ENCODE peak calls at places on chromosomes 4 and X, in five cellular contexts. One of them, this sample, is unnamed.

GRCh38 chr4:10185518-10186227 is 69.1 kb upstream of the WDR1 start:
- DNase-seq in HFFc6: peak; percentile 25
- DNase-seq in left lung: no peak
- DNase-seq in right lobe of liver: no peak
- DNase-seq in cardiac fibroblast: no peak
- DNase-seq in this sample: no peak

GRCh38 chr4:69471639-69472038 is 24.1 kb downstream of the UGT2B4 start:
- DNase-seq in left lung: no peak
- DNase-seq in right lobe of liver: no peak
- DNase-seq in cardiac fibroblast: no peak
- DNase-seq in HFFc6: no peak
- DNase-seq in this sample: no peak

GRCh38 chr4:184123009-184123408 is 94.7 kb downstream of the ENPP6 start:
- DNase-seq in right lobe of liver: no peak
- DNase-seq in left lung: no peak
- DNase-seq in cardiac fibroblast: no peak
- DNase-seq in HFFc6: no peak
- DNase-seq in this sample: no peak

GRCh38 chr4:34202154-34202553 is 2042.2 kb downstream of the ARAP2 start:
- DNase-seq in left lung: no peak
- DNase-seq in cardiac fibroblast: no peak
- DNase-seq in right lobe of liver: no peak
- DNase-seq in HFFc6: no peak
- DNase-seq in this sample: no peak

GRCh38 chrX:24100713-24101112 is 46.0 kb downstream of the EIF2S3 start:
- DNase-seq in HFFc6: peak; percentile 25
- DNase-seq in right lobe of liver: no peak
- DNase-seq in left lung: no peak
- DNase-seq in cardiac fibroblast: peak; percentile 34
- DNase-seq in this sample: no peak

GRCh38 chr4:178387756-178388155 is 945.5 kb upstream of the AGA start:
- DNase-seq in right lobe of liver: no peak
- DNase-seq in cardiac fibroblast: no peak
- DNase-seq in left lung: no peak
- DNase-seq in HFFc6: no peak
- DNase-seq in this sample: no peak

GRCh38 chr4:144820115-144820514 is 174.2 kb downstream of the HHIP start:
- DNase-seq in right lobe of liver: no peak
- DNase-seq in cardiac fibroblast: peak; percentile 69
- DNase-seq in HFFc6: peak; percentile 21
- DNase-seq in left lung: no peak
- DNase-seq in this sample: no peak

GRCh38 chr4:170420255-170420693 is 330.5 kb upstream of the AADAT start:
- DNase-seq in cardiac fibroblast: peak; percentile 31
- DNase-seq in HFFc6: no peak
- DNase-seq in right lobe of liver: no peak
- DNase-seq in left lung: no peak
- DNase-seq in this sample: no peak

GRCh38 chr4:71130827-71131603 is 137.6 kb downstream of the DCK start:
- DNase-seq in cardiac fibroblast: peak; percentile 76
- DNase-seq in left lung: no peak
- DNase-seq in HFFc6: peak; percentile 85
- DNase-seq in right lobe of liver: no peak
- DNase-seq in this sample: no peak

GRCh38 chrX:149948001-149948400 is 9.7 kb upstream of the EOLA2 start:
- DNase-seq in HFFc6: no peak
- DNase-seq in cardiac fibroblast: no peak
- DNase-seq in left lung: no peak
- DNase-seq in right lobe of liver: no peak
- DNase-seq in this sample: no peak

GRCh38 chrX:119667111-119667928 is 25.6 kb downstream of the SEPTIN6 start:
- DNase-seq in cardiac fibroblast: peak; percentile 8
- DNase-seq in left lung: no peak
- DNase-seq in HFFc6: no peak
- DNase-seq in right lobe of liver: no peak
- DNase-seq in this sample: no peak

GRCh38 chr4:6767341-6767724 is 15.2 kb upstream of the KIAA0232 start:
- DNase-seq in cardiac fibroblast: no peak
- DNase-seq in right lobe of liver: no peak
- DNase-seq in HFFc6: no peak
- DNase-seq in left lung: no peak
- DNase-seq in this sample: no peak

GRCh38 chrX:65451663-65452062 is 82.9 kb downstream of the LAS1L start:
- DNase-seq in cardiac fibroblast: peak; percentile 51
- DNase-seq in HFFc6: peak; percentile 1
- DNase-seq in right lobe of liver: no peak
- DNase-seq in left lung: no peak
- DNase-seq in this sample: no peak

GRCh38 chr4:107863850-107864371 is 39.2 kb downstream of the SGMS2 start:
- DNase-seq in cardiac fibroblast: peak; percentile 73
- DNase-seq in left lung: no peak
- DNase-seq in right lobe of liver: peak; percentile 58
- DNase-seq in HFFc6: peak; percentile 44
- DNase-seq in this sample: no peak

GRCh38 chr4:47278631-47279030 is 184.9 kb downstream of the COMMD8 start:
- DNase-seq in cardiac fibroblast: no peak
- DNase-seq in left lung: no peak
- DNase-seq in HFFc6: no peak
- DNase-seq in right lobe of liver: no peak
- DNase-seq in this sample: no peak

GRCh38 chrX:116285506-116285905 is 115.0 kb downstream of the AGTR2 start:
- DNase-seq in left lung: no peak
- DNase-seq in cardiac fibroblast: peak; percentile 25
- DNase-seq in HFFc6: no peak
- DNase-seq in right lobe of liver: no peak
- DNase-seq in this sample: no peak

GRCh38 chr4:166257891-166258290 is 384.9 kb downstream of the TLL1 start:
- DNase-seq in left lung: no peak
- DNase-seq in right lobe of liver: no peak
- DNase-seq in cardiac fibroblast: no peak
- DNase-seq in HFFc6: no peak
- DNase-seq in this sample: no peak

GRCh38 chr4:48228887-48229462 is 40.7 kb downstream of the TEC start:
- DNase-seq in right lobe of liver: no peak
- DNase-seq in cardiac fibroblast: no peak
- DNase-seq in left lung: no peak
- DNase-seq in HFFc6: no peak
- DNase-seq in this sample: no peak

GRCh38 chr4:73450398-73451004 is 14.5 kb downstream of the AFP start:
- DNase-seq in left lung: no peak
- DNase-seq in cardiac fibroblast: peak; percentile 96
- DNase-seq in right lobe of liver: no peak
- DNase-seq in HFFc6: peak; percentile 93
- DNase-seq in this sample: no peak

GRCh38 chr4:88659890-88660208 is 37.8 kb downstream of the NAP1L5 start:
- DNase-seq in cardiac fibroblast: no peak
- DNase-seq in HFFc6: no peak
- DNase-seq in right lobe of liver: no peak
- DNase-seq in left lung: no peak
- DNase-seq in this sample: no peak

GRCh38 chrX:29662101-29662500 is 553.3 kb upstream of the MAGEB2 start:
- DNase-seq in HFFc6: peak; percentile 51
- DNase-seq in left lung: no peak
- DNase-seq in right lobe of liver: no peak
- DNase-seq in cardiac fibroblast: peak; percentile 61
- DNase-seq in this sample: no peak

GRCh38 chr4:180153587-180153986 is 2089.6 kb upstream of the TENM3 start:
- DNase-seq in right lobe of liver: no peak
- DNase-seq in left lung: no peak
- DNase-seq in HFFc6: no peak
- DNase-seq in cardiac fibroblast: no peak
- DNase-seq in this sample: no peak

GRCh38 chr4:80213117-80213815 is 16.0 kb downstream of the PRDM8 start:
- DNase-seq in left lung: no peak
- DNase-seq in HFFc6: peak; percentile 88
- DNase-seq in cardiac fibroblast: peak; percentile 53
- DNase-seq in right lobe of liver: no peak
- DNase-seq in this sample: no peak

GRCh38 chrX:50614460-50614859 is 143.8 kb upstream of the DGKK start:
- DNase-seq in cardiac fibroblast: no peak
- DNase-seq in right lobe of liver: no peak
- DNase-seq in HFFc6: no peak
- DNase-seq in left lung: no peak
- DNase-seq in this sample: no peak

GRCh38 chr4:128347175-128347868 is 59.7 kb upstream of the PGRMC2 start:
- DNase-seq in HFFc6: no peak
- DNase-seq in left lung: no peak
- DNase-seq in right lobe of liver: no peak
- DNase-seq in cardiac fibroblast: peak; percentile 70
- DNase-seq in this sample: no peak

GRCh38 chrX:154596290-154596929 is 11.5 kb downstream of the CTAG1A start:
- DNase-seq in cardiac fibroblast: peak; percentile 18
- DNase-seq in left lung: peak; percentile 30
- DNase-seq in right lobe of liver: no peak
- DNase-seq in HFFc6: peak; percentile 32
- DNase-seq in this sample: no peak

GRCh38 chrX:121052122-121052521 is 4.7 kb downstream of the GLUD2 start:
- DNase-seq in left lung: no peak
- DNase-seq in HFFc6: no peak
- DNase-seq in cardiac fibroblast: no peak
- DNase-seq in right lobe of liver: no peak
- DNase-seq in this sample: no peak

GRCh38 chrX:15737957-15738685 is at the start of gene CA5B:
- DNase-seq in cardiac fibroblast: peak; percentile 86
- DNase-seq in right lobe of liver: peak; percentile 95
- DNase-seq in left lung: peak; percentile 97
- DNase-seq in HFFc6: peak; percentile 48
- DNase-seq in this sample: no peak

GRCh38 chr4:113908829-113909228 is 70.6 kb downstream of the ARSJ start:
- DNase-seq in right lobe of liver: no peak
- DNase-seq in left lung: no peak
- DNase-seq in HFFc6: no peak
- DNase-seq in cardiac fibroblast: no peak
- DNase-seq in this sample: no peak

GRCh38 chr4:105666693-105667092 is 41.8 kb downstream of the INTS12 start:
- DNase-seq in HFFc6: peak; percentile 25
- DNase-seq in right lobe of liver: no peak
- DNase-seq in cardiac fibroblast: peak; percentile 62
- DNase-seq in left lung: no peak
- DNase-seq in this sample: no peak

GRCh38 chrX:17007134-17007768 is 60.8 kb downstream of the REPS2 start:
- DNase-seq in cardiac fibroblast: no peak
- DNase-seq in left lung: no peak
- DNase-seq in right lobe of liver: no peak
- DNase-seq in HFFc6: no peak
- DNase-seq in this sample: no peak

GRCh38 chr4:45350438-45350837 is 624.1 kb upstream of the GNPDA2 start:
- DNase-seq in right lobe of liver: no peak
- DNase-seq in left lung: no peak
- DNase-seq in HFFc6: no peak
- DNase-seq in cardiac fibroblast: peak; percentile 8
- DNase-seq in this sample: no peak

GRCh38 chrX:85109235-85109634 is 105.6 kb downstream of the APOOL start:
- DNase-seq in left lung: no peak
- DNase-seq in right lobe of liver: no peak
- DNase-seq in cardiac fibroblast: peak; percentile 32
- DNase-seq in HFFc6: no peak
- DNase-seq in this sample: no peak
- TF ChIP-seq CTCF in left lung: peak; percentile 28
- TF ChIP-seq CTCF in right lobe of liver: peak; percentile 31
- TF ChIP-seq CTCF in cardiac fibroblast: peak; percentile 59
- TF ChIP-seq CTCF in HFFc6: peak; percentile 55
- TF ChIP-seq CTCF in this sample: peak; percentile 20

GRCh38 chr4:126411047-126411446 is 1096.3 kb downstream of the FAT4 start:
- DNase-seq in left lung: no peak
- DNase-seq in HFFc6: no peak
- DNase-seq in cardiac fibroblast: no peak
- DNase-seq in right lobe of liver: no peak
- DNase-seq in this sample: no peak

GRCh38 chr4:126404549-126404948 is 1089.8 kb downstream of the FAT4 start:
- DNase-seq in left lung: no peak
- DNase-seq in cardiac fibroblast: peak; percentile 9
- DNase-seq in HFFc6: no peak
- DNase-seq in right lobe of liver: no peak
- DNase-seq in this sample: no peak

DNA sequence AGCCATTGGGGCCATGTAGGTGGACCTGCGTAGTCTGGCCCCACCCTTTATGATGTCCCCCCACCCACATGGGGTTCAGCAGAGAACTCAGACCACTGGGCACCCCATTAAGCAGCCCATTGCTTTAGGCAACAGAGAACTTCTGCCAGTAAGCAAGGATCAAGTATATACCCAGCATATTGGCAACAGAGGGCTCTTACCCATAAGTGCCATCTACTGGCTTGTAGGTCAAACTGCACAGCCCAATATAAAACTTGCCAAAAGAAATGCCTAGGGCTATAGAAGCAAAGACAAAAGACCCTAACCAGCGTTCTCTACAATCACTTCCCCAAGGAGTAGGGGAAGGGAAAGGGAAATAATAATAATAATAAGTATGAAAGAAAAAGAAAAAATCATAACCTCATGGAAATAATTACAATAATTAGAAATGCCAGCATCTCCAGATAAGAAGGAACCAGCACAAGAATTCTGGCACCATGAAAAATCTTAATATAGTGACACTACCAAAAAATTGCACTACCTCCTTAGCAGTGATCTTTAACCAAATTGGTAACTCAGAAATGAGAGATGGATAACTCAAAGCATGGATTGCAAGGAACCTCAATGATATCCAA is 1090.7 kb downstream of the FAT4 start:
- DNase-seq in right lobe of liver: no peak
- DNase-seq in left lung: no peak
- DNase-seq in cardiac fibroblast: peak; percentile 32
- DNase-seq in HFFc6: peak; percentile 12
- DNase-seq in this sample: no peak
- TF ChIP-seq CTCF in right lobe of liver: peak; percentile 36
- TF ChIP-seq CTCF in left lung: peak; percentile 53
- TF ChIP-seq CTCF in cardiac fibroblast: peak; percentile 60
- TF ChIP-seq CTCF in HFFc6: peak; percentile 55
- TF ChIP-seq CTCF in this sample: peak; percentile 36

GRCh38 chrX:139972113-139972512 is 6.8 kb upstream of the CXorf66 start:
- DNase-seq in HFFc6: no peak
- DNase-seq in right lobe of liver: no peak
- DNase-seq in cardiac fibroblast: no peak
- DNase-seq in left lung: no peak
- DNase-seq in this sample: no peak

GRCh38 chrX:139971394-139971749 is 6.1 kb upstream of the CXorf66 start:
- DNase-seq in cardiac fibroblast: no peak
- DNase-seq in right lobe of liver: peak; percentile 26
- DNase-seq in HFFc6: no peak
- DNase-seq in left lung: no peak
- DNase-seq in this sample: no peak

GRCh38 chrX:139965421-139965820 is at the start of gene CXorf66:
- DNase-seq in HFFc6: no peak
- DNase-seq in right lobe of liver: no peak
- DNase-seq in left lung: no peak
- DNase-seq in cardiac fibroblast: no peak
- DNase-seq in this sample: no peak

GRCh38 chrX:139969286-139969685 is 4.0 kb upstream of the CXorf66 start:
- DNase-seq in cardiac fibroblast: no peak
- DNase-seq in right lobe of liver: no peak
- DNase-seq in HFFc6: no peak
- DNase-seq in left lung: no peak
- DNase-seq in this sample: no peak

GRCh38 chrX:139967300-139967699 is 2.0 kb upstream of the CXorf66 start:
- DNase-seq in cardiac fibroblast: peak; percentile 22
- DNase-seq in HFFc6: no peak
- DNase-seq in left lung: no peak
- DNase-seq in right lobe of liver: no peak
- DNase-seq in this sample: no peak
- TF ChIP-seq CTCF in cardiac fibroblast: peak; percentile 32
- TF ChIP-seq CTCF in HFFc6: peak; percentile 71
- TF ChIP-seq CTCF in left lung: no peak
- TF ChIP-seq CTCF in right lobe of liver: peak; percentile 22
- TF ChIP-seq CTCF in this sample: no peak

GRCh38 chr4:140884431-140885058 is 128.4 kb upstream of the TBC1D9 start:
- DNase-seq in HFFc6: peak; percentile 69
- DNase-seq in cardiac fibroblast: peak; percentile 86
- DNase-seq in left lung: no peak
- DNase-seq in right lobe of liver: no peak
- DNase-seq in this sample: no peak
- TF ChIP-seq CTCF in HFFc6: peak; percentile 81
- TF ChIP-seq CTCF in cardiac fibroblast: peak; percentile 70
- TF ChIP-seq CTCF in left lung: peak; percentile 51
- TF ChIP-seq CTCF in right lobe of liver: peak; percentile 66
- TF ChIP-seq CTCF in this sample: peak; percentile 66

This sample was measured in D721Med.